ENCODE peak calls at places on chromosome 11, in eight cellular contexts. F is transverse colon, U is prostate gland, B is HCT116, W is IMR-90, H is heart left ventricle, S is A549, V is HepG2. M is an unnamed sample. For H3K4me1, the result is how much of the 10 kb centered on the place peaks cover.

GRCh38 chr11:84924290-84924689 is 702.9 kb downstream of the DLG2 start:
- DNase-seq in B (no peak), W (no peak), S (no peak), U (no peak), V (no peak), H (no peak), F (no peak), M (no peak)

GRCh38 chr11:79025622-79026021 is 415.2 kb downstream of the TENM4 start:
- DNase-seq in F (no peak), S (no peak), V (no peak), B (no peak), H (no peak), U (no peak), W (no peak), M (no peak)

GRCh38 chr11:66619080-66619554 is 2.7 kb downstream of the RBM14 start:
- DNase-seq in B (no peak), H (no peak), S (no peak), V (no peak), F (no peak), U (no peak), W (peak), M (no peak)

GRCh38 chr11:121295246-121296007 is 2.9 kb downstream of the SC5D start:
- DNase-seq in F (no peak), W (no peak), U (no peak), V (peak), S (no peak), H (no peak), B (no peak), M (no peak)

GRCh38 chr11:15568440-15568839 is 453.7 kb downstream of the INSC start:
- DNase-seq in S (no peak), B (no peak), H (no peak), F (no peak), U (no peak), W (no peak), V (no peak), M (no peak)

GRCh38 chr11:76189682-76190081 is 16.6 kb downstream of the WNT11 start:
- DNase-seq in V (no peak), F (no peak), H (no peak), W (no peak), U (no peak), S (no peak), B (no peak), M (no peak)

GRCh38 chr11:110251837-110252236 is 44.6 kb downstream of the RDX start:
- DNase-seq in V (no peak), U (no peak), S (peak), F (no peak), W (peak), B (peak), H (peak), M (no peak)

GRCh38 chr11:114058871-114059277 is 637 bp upstream of the ZBTB16 start:
- DNase-seq in F (peak), B (no peak), W (no peak), H (no peak), U (no peak), V (no peak), S (no peak), M (no peak)

GRCh38 chr11:76690736-76691135 is 20.2 kb upstream of the LRRC32 start:
- DNase-seq in B (no peak), S (no peak), F (no peak), V (no peak), W (peak), U (no peak), H (no peak), M (no peak)

GRCh38 chr11:33734441-33735165 is 1.6 kb downstream of the CD59 start:
- DNase-seq in S (no peak), V (no peak), H (peak), B (no peak), W (no peak), F (peak), U (no peak), M (peak)

GRCh38 chr11:12803086-12803826 is 129.0 kb downstream of the TEAD1 start:
- DNase-seq in B (no peak), S (no peak), U (no peak), H (no peak), V (no peak), F (no peak), W (peak), M (no peak)

GRCh38 chr11:64290352-64290751 is 750 bp upstream of the KCNK4 start:
- DNase-seq in W (no peak), S (no peak), U (no peak), F (no peak), V (no peak), B (no peak), H (no peak), M (no peak)

GRCh38 chr11:130407978-130408377 is 20.4 kb downstream of the ADAMTS8 start:
- DNase-seq in W (peak), U (no peak), B (peak), S (no peak), F (peak), V (no peak), H (peak), M (no peak)

GRCh38 chr11:23399995-23400394 is 539.7 kb upstream of the CCDC179 start:
- DNase-seq in H (no peak), V (no peak), U (no peak), S (no peak), F (no peak), B (no peak), W (no peak), M (no peak)

GRCh38 chr11:22193348-22194051 is 615 bp downstream of the ANO5 start:
- DNase-seq in S (peak), F (peak), W (no peak), U (peak), B (no peak), V (no peak), H (peak), M (no peak)

GRCh38 chr11:69161117-69161407 is 5.3 kb downstream of the SMIM38 start:
- DNase-seq in U (no peak), S (no peak), H (peak), V (no peak), B (no peak), W (no peak), F (no peak), M (no peak)

GRCh38 chr11:103541186-103541795 is 432.1 kb downstream of the DYNC2H1 start:
- DNase-seq in S (no peak), U (no peak), B (no peak), F (no peak), H (no peak), V (no peak), W (no peak), M (no peak)

GRCh38 chr11:47498149-47498548 is 49.2 kb upstream of the RAPSN start:
- DNase-seq in H (no peak), U (no peak), S (no peak), F (no peak), V (no peak), B (no peak), W (no peak), M (no peak)

GRCh38 chr11:47500121-47500520 is 51.2 kb upstream of the RAPSN start:
- DNase-seq in U (no peak), S (no peak), H (no peak), B (no peak), F (no peak), W (no peak), V (no peak), M (no peak)

GRCh38 chr11:47499614-47500013 is 50.7 kb upstream of the RAPSN start:
- DNase-seq in F (no peak), W (no peak), B (no peak), H (no peak), V (no peak), U (no peak), S (no peak), M (no peak)

GRCh38 chr11:47498584-47499152 is 49.7 kb upstream of the RAPSN start:
- DNase-seq in B (no peak), V (no peak), W (no peak), S (no peak), F (no peak), U (no peak), H (no peak), M (no peak)

GRCh38 chr11:47499160-47499559 is 50.2 kb upstream of the RAPSN start:
- DNase-seq in S (no peak), H (no peak), U (no peak), B (no peak), W (no peak), F (no peak), V (no peak), M (no peak)
- H3K4me1 ChIP-seq in S (under half), H (under half), U (under half), B (under half), W (under half), F (half or more), V (under half), M (half or more)

GRCh38 chr11:119421351-119421750 is 1.6 kb downstream of the THY1 start:
- DNase-seq in F (no peak), U (no peak), H (no peak), B (no peak), S (no peak), V (no peak), W (peak), M (no peak)

GRCh38 chr11:119421941-119422504 is 949 bp downstream of the THY1 start:
- DNase-seq in W (peak), U (no peak), S (no peak), F (no peak), B (no peak), V (no peak), H (no peak), M (no peak)

GRCh38 chr11:119424276-119424675 is 1.3 kb upstream of the THY1 start:
- DNase-seq in S (no peak), F (no peak), H (no peak), W (no peak), B (no peak), U (no peak), V (no peak), M (no peak)

GRCh38 chr11:119423459-119424254 is 685 bp upstream of the THY1 start:
- DNase-seq in F (no peak), U (no peak), S (no peak), W (peak), V (no peak), B (no peak), H (no peak), M (no peak)

DNA sequence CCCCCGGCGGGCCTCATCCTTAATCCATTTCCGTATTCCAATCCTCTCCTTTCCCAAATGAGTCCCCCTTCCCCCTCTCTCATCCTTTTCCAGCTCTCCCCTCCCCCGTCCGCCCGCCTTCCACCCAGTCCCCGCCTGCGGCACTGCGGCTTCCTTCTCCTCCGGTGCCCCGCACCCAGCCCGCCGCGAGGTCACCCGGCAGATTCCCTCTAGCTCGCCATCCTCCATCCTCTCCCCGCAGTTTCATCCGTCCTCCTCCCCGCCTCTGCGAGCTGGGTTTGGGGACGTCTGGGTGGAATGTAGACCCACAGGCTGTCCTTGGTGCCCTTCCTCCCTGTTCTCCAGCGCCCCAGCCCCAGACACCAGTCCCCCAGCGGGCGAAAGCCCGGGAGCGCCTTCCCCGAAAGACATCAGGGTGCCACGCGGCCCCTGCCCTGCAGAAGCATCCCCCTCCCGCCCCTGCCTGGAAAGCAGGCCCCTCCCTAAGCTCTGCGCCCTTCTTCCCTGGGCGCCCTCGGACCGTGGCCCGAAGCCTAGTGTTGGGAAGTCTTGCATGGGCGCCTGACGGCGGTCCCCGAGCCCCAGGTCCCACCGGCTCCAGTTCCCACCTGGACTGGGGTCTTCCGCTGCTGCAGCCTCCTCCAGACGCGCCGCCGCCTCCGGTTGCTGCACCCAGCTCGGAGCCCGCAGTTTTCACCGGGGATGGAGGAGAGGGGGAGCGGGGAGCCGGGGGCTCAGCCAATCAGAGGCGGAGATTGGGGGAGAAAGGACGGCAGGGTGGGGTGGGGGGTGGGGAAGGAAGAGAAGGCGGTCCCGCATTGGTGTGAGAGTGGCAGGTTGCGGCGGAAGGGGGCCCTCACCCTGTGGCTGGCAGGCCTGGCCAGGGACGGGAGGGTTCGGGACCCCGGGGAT is at the start of gene THY1:
- DNase-seq in F (no peak), S (no peak), V (no peak), U (no peak), H (peak), W (peak), B (no peak), M (no peak)
- TF ChIP-seq POLR2A in F (no peak), S (no peak), V (no peak), U (no peak), H (no peak), W (peak), B (no peak), M (no peak)

DNA sequence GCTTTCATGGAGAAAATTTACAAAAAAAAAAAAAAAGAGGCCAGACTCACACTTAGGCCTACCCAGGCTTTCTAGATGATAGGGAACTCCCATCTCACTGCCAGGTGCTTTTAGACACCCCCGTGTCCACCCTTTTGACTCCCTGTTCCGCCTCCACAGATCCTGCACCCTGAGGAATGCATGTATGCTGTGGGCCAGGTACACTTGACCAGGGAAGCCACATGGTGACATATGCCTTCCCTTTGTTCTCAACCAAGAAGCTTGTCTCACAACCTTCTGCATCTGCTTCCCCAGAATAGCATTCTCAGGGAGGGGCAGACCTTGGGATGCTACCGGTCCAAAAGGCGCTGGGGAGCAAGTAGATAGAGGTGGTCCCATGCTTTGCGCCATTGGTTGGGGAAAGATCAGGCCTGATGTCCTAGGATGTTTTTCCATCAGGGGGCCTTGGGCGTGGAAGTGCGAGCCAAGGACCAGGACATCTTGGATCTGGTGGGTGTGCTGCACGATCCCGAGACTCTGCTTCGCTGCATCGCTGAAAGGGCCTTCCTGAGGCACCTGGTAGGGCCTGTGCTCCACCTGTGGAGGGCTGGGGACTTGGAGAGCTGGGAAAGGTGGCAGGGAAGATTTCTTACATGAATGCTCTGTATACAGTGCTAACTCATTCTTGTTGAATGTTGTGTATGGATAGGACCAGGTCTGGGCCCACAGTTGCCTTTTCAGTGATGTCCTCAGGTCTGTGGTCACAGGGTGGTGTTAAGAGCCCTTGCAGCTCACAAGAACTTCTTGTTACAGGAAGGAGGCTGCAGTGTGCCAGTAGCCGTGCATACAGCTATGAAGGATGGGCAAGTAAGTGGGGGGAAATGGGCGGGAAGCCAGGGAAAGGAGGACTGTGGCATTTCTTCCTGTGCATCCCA is 7.5 kb downstream of the HMBS start:
- DNase-seq in S (no peak), H (no peak), B (no peak), W (no peak), V (no peak), F (no peak), U (no peak), M (no peak)
- H3K4me3 ChIP-seq in S (peak), H (no peak), B (no peak), W (no peak), V (no peak), F (no peak), U (no peak), M (no peak)

GRCh38 chr11:124935548-124936514 is at the start of gene HEPACAM:
- DNase-seq in W (no peak), V (peak), H (no peak), F (no peak), B (no peak), S (no peak), U (no peak), M (no peak)

GRCh38 chr11:124934862-124935547 is 842 bp downstream of the HEPACAM start:
- DNase-seq in V (peak), B (no peak), F (no peak), W (peak), S (no peak), H (no peak), U (no peak), M (no peak)

GRCh38 chr11:124928942-124929663 is 6.7 kb downstream of the HEPACAM start:
- DNase-seq in V (no peak), H (no peak), U (no peak), W (no peak), F (no peak), B (no peak), S (no peak), M (peak)

DNA sequence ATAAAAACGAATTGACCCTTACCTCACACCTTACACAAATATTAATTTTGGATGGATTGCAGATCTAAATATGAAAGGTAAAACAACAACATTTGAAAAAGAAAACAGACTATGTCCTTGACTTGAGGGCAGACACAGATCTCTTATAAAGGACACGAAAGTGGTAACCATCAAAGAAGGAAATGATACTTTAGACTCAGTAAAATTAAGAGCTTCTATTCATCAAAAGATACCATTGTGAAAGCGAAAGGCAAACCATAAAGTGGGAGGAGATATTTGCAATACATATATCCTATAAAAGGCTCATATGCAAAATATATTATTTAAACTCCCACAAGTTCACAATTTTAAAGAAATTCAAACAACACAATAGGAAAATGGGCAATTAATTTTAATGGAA is 5.0 kb downstream of the HEPACAM start:
- DNase-seq in S (no peak), V (no peak), B (no peak), W (no peak), F (no peak), H (no peak), U (no peak), M (no peak)
- H3K4me1 ChIP-seq in S (under half), V (half or more), B (under half), W (under half), F (under half), H (under half), U (under half), M (under half)

DNA sequence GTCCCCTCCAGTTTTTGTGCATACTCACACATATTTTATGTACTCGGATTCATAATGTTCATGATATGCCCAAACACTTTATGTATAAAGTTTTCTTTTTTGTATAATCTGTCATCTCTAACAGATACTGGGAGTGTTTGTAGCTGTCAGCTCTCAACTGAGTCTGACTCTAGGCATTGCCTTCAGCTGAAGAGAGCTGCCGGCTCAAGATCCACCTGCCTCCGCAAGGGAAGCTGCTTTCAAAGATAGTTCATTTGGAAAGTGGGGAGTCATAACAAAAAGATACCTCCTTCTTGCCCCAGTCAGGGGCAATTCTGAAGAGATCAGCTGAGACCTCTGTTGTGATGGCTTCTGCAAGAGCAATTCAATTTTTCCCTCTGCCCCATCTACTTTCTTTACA is 58.9 kb downstream of the GUCY1A2 start:
- DNase-seq in H (no peak), F (no peak), B (no peak), W (no peak), U (no peak), V (no peak), S (no peak), M (no peak)
- TF ChIP-seq POLR2A in H (no peak), F (no peak), B (no peak), W (no peak), U (no peak), V (no peak), S (no peak), M (no peak)

DNA sequence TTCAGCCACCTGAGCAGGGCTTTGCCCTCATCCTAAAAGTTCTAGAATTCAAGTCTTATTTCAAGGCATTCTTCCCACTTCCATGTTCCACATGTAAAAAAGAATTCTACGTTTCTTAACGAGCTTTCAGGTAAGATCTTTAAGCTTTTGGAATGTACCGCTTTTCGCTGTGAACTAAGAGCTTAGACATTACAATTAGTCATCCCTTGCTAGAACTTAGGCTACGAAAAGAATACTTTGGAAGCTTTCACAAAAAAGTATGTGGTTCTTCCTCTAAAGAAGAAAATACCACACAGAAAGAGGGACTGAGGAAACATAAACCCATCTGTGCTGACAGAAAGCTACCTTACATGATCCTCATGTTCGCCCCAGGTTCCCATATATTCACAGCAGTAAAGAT is 1.9 kb downstream of the NUMA1 start:
- DNase-seq in H (no peak), S (no peak), B (no peak), W (peak), U (no peak), F (no peak), V (no peak), M (no peak)
- H3K4me3 ChIP-seq in H (no peak), S (peak), B (peak), W (peak), U (peak), F (no peak), V (peak), M (no peak)

M was measured in tibial nerve.